ENCODE peak calls at places on chromosomes 7 and 10, in seven cellular contexts. F is bronchial epithelial cell, C is nephron progenitor cell, J is LoVo, E is tibial artery, T is nucleus accumbens, S is GM04504. I is an unnamed sample.

GRCh38 chr7:157685430-157686284 is 348.9 kb downstream of the DNAJB6 start:
- DNase-seq in F (no peak), C (peak), J (no peak), E (no peak), T (no peak), S (no peak), I (no peak)

GRCh38 chr7:37247881-37248280 is 200.8 kb downstream of the ELMO1 start:
- DNase-seq in F (peak), C (no peak), J (no peak), E (no peak), T (no peak), S (no peak), I (no peak)

GRCh38 chr10:44891721-44892120 is 19.4 kb upstream of the TMEM72 start:
- DNase-seq in F (no peak), C (no peak), J (no peak), E (no peak), T (no peak), S (no peak), I (no peak)

GRCh38 chr7:138460649-138461607 is 869 bp downstream of the TRIM24 start:
- DNase-seq in F (no peak), C (peak), J (peak), E (peak), T (peak), S (peak), I (peak)

GRCh38 chr7:132380065-132380464 is 196.2 kb downstream of the PLXNA4 start:
- DNase-seq in F (no peak), C (no peak), J (no peak), E (peak), T (no peak), S (peak), I (no peak)

GRCh38 chr7:141975806-141976523 is 2.4 kb upstream of the TAS2R38 start:
- DNase-seq in F (peak), C (peak), J (peak), E (peak), T (peak), S (no peak), I (peak)

GRCh38 chr10:78539247-78539766 is 505.6 kb downstream of the RPS24 start:
- DNase-seq in F (no peak), C (no peak), J (no peak), E (no peak), T (no peak), S (no peak), I (no peak)

GRCh38 chr7:6166443-6166871 is 106.0 kb downstream of the CYTH3 start:
- DNase-seq in F (no peak), C (peak), J (no peak), E (no peak), T (no peak), S (no peak), I (no peak)

GRCh38 chr10:33073641-33074410 is 115.8 kb upstream of the ITGB1 start:
- DNase-seq in F (peak), C (no peak), J (no peak), E (no peak), T (no peak), S (peak), I (no peak)

GRCh38 chr7:108486291-108486966 is 30.2 kb upstream of the NRCAM start:
- DNase-seq in F (no peak), C (no peak), J (no peak), E (no peak), T (no peak), S (no peak), I (no peak)

GRCh38 chr7:27213150-27213903 is 13.4 kb upstream of the HOXA13 start:
- DNase-seq in F (no peak), C (no peak), J (no peak), E (no peak), T (no peak), S (no peak), I (no peak)

GRCh38 chr10:5618829-5619228 is 47.6 kb downstream of the ASB13 start:
- DNase-seq in F (no peak), C (peak), J (no peak), E (peak), T (no peak), S (no peak), I (peak)

GRCh38 chr10:57168703-57169240 is 807.7 kb upstream of the ZWINT start:
- DNase-seq in F (no peak), C (no peak), J (no peak), E (no peak), T (no peak), S (no peak), I (no peak)

GRCh38 chr7:66662646-66663264 is 34.1 kb downstream of the KCTD7 start:
- DNase-seq in F (no peak), C (no peak), J (no peak), E (no peak), T (no peak), S (no peak), I (no peak)

GRCh38 chr10:131901181-131901829 is 497 bp downstream of the PPP2R2D start:
- DNase-seq in F (no peak), C (peak), J (no peak), E (peak), T (peak), S (no peak), I (peak)

GRCh38 chr7:129990403-129991192 is 37.8 kb upstream of the UBE2H start:
- DNase-seq in F (no peak), C (no peak), J (no peak), E (no peak), T (no peak), S (no peak), I (no peak)

GRCh38 chr7:70289067-70289466 is 690.8 kb downstream of the AUTS2 start:
- DNase-seq in F (peak), C (no peak), J (no peak), E (no peak), T (no peak), S (peak), I (no peak)

GRCh38 chr10:53808677-53809076 is 992.4 kb downstream of the PCDH15 start:
- DNase-seq in F (no peak), C (no peak), J (no peak), E (no peak), T (no peak), S (no peak), I (no peak)

GRCh38 chr7:159022238-159022993 is 122.3 kb downstream of the VIPR2 start:
- DNase-seq in F (no peak), C (no peak), J (no peak), E (no peak), T (no peak), S (no peak), I (no peak)

I was measured in psoas muscle.